ENCODE peak calls at places on chromosomes 16 and 17, in five cellular contexts. L is K562, P is GM12878, Y is HepG2, J is NT2/D1. I is an unnamed sample. For H3K36me3, the result is how much of the 10 kb centered on the place peaks cover.

GRCh38 chr17:29572691-29573557 is 4.4 kb downstream of the TP53I13 start:
- DNase-seq in L (peak), P (no peak), Y (no peak), J (no peak), I (no peak)

GRCh38 chr16:67872631-67873434 is at the start of gene EDC4:
- DNase-seq in L (peak), P (peak), Y (peak), J (no peak), I (peak)

GRCh38 chr17:48352630-48353029 is 77.4 kb downstream of the SKAP1 start:
- DNase-seq in L (no peak), P (no peak), Y (no peak), J (no peak), I (no peak)

GRCh38 chr17:72075995-72076677 is 44.7 kb upstream of the SOX9 start:
- DNase-seq in L (no peak), P (no peak), Y (peak), J (no peak), I (no peak)

GRCh38 chr16:74280448-74280847 is 16.2 kb upstream of the PSMD7 start:
- DNase-seq in L (no peak), P (no peak), Y (no peak), J (no peak), I (no peak)

GRCh38 chr17:41571561-41572434 is at the start of gene KRT9:
- DNase-seq in L (no peak), P (no peak), Y (no peak), J (no peak), I (no peak)

GRCh38 chr17:63405741-63406261 is 40.3 kb downstream of the CYB561 start:
- DNase-seq in L (peak), P (no peak), Y (peak), J (peak), I (peak)

GRCh38 chr17:45228985-45229517 is 7.4 kb downstream of the FMNL1 start:
- DNase-seq in L (peak), P (peak), Y (peak), J (no peak), I (no peak)

GRCh38 chr16:14309001-14309886 is 238.1 kb downstream of the MRTFB start:
- DNase-seq in L (no peak), P (no peak), Y (no peak), J (no peak), I (no peak)

GRCh38 chr17:59893617-59894100 is 738 bp downstream of the RPS6KB1 start:
- DNase-seq in L (peak), P (no peak), Y (peak), J (peak), I (no peak)

DNA sequence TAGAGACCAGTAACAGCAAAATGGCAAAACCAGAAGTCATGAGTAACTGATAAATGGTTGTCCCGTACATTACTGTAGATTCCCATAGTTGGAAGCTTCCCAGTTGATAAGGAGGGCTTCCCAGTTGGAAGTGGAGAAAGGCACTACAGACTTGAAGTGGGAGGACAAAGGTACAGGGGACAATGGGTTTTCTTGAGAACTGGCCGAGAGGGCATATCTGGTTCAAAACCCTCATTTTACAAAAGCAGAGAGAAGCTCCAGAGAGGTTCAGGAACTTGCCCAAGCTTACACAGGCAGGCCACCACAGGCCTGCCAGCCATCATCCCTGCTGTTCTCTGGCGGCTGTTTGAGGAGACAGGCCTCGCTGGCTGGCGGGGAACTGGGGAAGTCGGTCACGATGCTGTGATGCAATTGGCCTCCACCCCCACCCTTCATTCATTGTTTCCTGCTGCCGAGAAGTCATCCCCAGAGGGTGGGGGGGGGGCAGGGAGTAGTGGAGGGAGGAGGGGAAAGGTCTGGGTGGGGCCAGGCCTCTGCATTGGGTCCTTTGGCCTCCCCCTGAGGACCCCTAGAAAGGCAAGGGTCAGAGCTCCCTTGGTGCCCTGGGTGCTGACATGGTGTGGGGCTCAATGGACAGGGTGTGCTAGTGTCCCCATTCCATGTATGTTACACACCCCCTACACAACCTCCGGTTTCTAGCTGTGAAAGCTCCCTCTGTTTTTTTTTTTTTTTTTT is 3.0 kb downstream of the UBALD2 start:
- DNase-seq in L (peak), P (peak), Y (no peak), J (no peak), I (no peak)
- TF ChIP-seq ZNF274 in L (no peak), P (no peak), Y (no peak), J (no peak), I (no peak)

GRCh38 chr17:74990581-74991105 is 3.2 kb downstream of the CDR2L start:
- DNase-seq in L (no peak), P (no peak), Y (no peak), J (no peak), I (no peak)
- H3K36me3 ChIP-seq in L (under half), P (under half), Y (under half), J (under half), I (under half)

DNA sequence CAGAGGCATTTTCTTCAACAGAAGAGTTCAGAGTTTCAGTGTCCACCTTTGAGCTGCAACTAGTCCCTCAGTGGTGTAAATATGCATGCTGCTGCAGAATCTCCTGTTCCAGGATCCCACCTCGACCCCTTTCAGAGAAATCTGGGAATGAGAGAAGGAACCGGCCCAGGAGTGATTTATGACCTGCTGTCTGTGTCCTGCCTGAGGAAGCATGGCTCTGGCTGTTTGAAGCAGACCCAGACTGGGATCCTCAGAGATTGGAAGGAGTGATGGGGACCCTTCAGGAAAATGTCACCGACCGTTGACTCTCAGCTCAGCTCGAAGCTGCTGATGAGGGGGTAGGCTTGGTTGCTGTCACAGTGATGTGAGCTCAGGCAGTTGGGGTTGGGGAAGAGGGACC is 8.4 kb upstream of the MAF start:
- DNase-seq in L (no peak), P (no peak), Y (no peak), J (no peak), I (no peak)
- TF ChIP-seq ZNF274 in L (no peak), P (no peak), Y (no peak), J (no peak), I (no peak)

DNA sequence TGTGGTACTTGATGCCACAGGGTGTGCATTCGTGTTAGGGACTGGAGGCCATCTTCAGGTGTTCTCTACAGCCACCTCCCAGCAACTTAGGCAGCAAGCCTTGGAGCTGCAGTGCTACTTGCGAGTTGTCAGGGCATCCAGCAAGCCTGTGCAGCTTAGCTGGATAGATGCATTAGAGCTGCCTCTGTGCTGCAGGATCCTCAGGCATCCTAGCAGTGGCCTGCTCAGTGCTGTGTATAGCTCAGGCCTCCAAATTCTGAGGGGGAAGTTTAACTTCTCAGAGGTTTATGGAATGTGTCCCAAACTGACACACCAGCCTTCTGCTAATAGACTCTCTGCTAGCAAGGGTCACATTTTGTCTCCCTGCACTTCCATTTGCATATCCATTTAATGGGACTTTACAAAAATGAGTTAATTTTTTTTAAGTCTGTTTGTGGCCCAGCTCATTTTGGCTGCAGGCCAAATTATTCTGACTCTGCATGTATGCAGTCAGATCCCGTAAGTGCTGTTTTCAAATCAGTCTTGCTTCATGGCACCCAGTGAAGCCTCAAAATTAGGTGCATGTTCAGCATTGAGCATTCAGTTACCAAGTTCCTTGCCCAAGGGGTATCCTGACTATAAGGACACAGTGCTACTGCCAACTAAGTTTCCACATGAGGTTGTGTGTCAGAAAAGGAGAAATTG is 6.8 kb downstream of the GABARAPL2 start:
- DNase-seq in L (no peak), P (no peak), Y (no peak), J (no peak), I (no peak)
- H3K36me3 ChIP-seq in L (half or more), P (under half), Y (under half), J (half or more), I (under half)

DNA sequence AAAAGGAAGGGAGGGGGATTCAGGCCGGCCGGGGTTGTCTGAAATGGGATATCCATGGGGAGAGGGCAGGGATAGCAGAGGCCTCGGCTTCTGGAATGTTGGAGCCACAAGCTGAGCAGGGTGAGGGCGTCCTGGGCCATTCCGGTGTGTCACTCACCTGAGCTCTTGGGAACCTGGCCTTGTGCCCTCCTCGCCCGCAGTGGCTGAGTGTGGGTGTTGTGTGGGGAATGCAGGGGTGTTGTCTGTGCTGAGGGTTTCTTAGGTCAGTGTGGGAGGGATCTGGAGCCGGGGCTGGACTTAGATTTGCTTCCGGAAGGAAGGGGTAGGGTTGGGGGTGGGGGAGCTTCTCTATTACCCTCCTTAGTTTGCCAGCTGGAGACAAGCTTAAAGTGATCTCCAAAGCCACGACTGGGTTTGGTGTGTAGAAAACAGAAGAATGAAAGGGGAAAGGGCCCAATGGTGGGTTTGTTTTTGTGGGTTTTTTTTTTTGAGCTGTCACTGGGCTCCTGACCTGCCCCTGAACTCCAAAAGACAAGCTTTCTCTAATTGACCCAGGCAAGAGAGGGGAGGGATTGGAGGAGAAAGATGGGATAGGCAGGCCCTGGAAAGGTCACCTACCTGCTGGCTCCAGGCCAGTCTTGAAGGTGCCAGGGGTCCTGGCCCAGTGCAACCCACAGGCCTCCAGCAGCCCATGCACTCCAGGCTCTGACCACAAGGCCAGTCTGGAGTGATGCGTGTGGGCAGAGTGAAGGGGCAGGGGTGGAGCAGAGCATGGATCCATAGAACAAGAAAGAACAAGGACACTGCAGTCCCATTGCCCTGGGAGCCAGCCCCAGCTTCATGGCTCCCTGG is at the start of gene SULT1A2:
- DNase-seq in L (peak), P (no peak), Y (peak), J (no peak), I (peak)
- TF ChIP-seq ZNF274 in L (no peak), P (no peak), Y (no peak), J (no peak), I (no peak)

GRCh38 chr16:291539-291938 is 8.6 kb downstream of the PDIA2 start:
- DNase-seq in L (no peak), P (no peak), Y (no peak), J (no peak), I (no peak)
- H3K36me3 ChIP-seq in L (half or more), P (under half), Y (under half), J (half or more), I (under half)

GRCh38 chr16:86934581-86935322 is 356.4 kb downstream of the FOXL1 start:
- DNase-seq in L (no peak), P (no peak), Y (no peak), J (no peak), I (no peak)
- TF ChIP-seq ZNF274 in L (no peak), P (no peak), Y (no peak), J (no peak), I (no peak)

GRCh38 chr16:81385031-81385756 is 59.4 kb upstream of the CMIP start:
- DNase-seq in L (no peak), P (no peak), Y (no peak), J (no peak), I (no peak)

GRCh38 chr16:81392011-81392410 is 52.6 kb upstream of the CMIP start:
- DNase-seq in L (no peak), P (no peak), Y (no peak), J (no peak), I (no peak)

GRCh38 chr16:81384006-81384405 is 60.6 kb upstream of the CMIP start:
- DNase-seq in L (no peak), P (no peak), Y (no peak), J (peak), I (no peak)

DNA sequence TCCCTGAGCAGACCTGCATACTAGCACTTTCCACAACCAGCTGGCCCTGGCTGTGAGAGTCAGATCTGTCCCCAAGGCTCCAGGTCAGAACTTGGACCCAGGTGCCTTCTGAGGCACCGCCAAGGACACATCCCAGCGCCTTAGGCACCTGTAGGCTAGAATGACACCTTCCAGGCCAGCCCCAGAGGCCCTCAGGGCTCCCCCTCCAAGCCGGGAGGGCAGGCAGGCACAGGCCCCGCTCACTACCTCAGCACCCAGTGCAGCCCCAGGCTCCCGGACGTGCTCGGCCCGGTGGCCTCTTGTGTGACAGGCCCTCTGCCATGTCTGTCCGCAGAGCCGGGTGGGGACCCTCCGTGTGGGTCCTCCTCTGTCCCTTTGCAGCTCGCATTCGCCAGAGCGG is 56.3 kb upstream of the CMIP start:
- DNase-seq in L (no peak), P (no peak), Y (no peak), J (no peak), I (no peak)
- H3K36me3 ChIP-seq in L (under half), P (under half), Y (under half), J (half or more), I (under half)

GRCh38 chr17:13017623-13018462 is at the start of gene ELAC2:
- DNase-seq in L (peak), P (peak), Y (peak), J (peak), I (peak)
- TF ChIP-seq ZNF274 in L (no peak), P (no peak), Y (no peak), J (no peak), I (no peak)

GRCh38 chr16:57658878-57659674 is 9.0 kb upstream of the ADGRG3 start:
- DNase-seq in L (no peak), P (no peak), Y (no peak), J (no peak), I (no peak)

GRCh38 chr16:57653936-57654335 is 14.2 kb upstream of the ADGRG3 start:
- DNase-seq in L (no peak), P (no peak), Y (no peak), J (no peak), I (no peak)

GRCh38 chr16:57658130-57658877 is 9.8 kb upstream of the ADGRG3 start:
- DNase-seq in L (no peak), P (no peak), Y (no peak), J (no peak), I (no peak)

GRCh38 chr16:57656342-57656955 is 11.7 kb upstream of the ADGRG3 start:
- DNase-seq in L (no peak), P (no peak), Y (no peak), J (no peak), I (no peak)

DNA sequence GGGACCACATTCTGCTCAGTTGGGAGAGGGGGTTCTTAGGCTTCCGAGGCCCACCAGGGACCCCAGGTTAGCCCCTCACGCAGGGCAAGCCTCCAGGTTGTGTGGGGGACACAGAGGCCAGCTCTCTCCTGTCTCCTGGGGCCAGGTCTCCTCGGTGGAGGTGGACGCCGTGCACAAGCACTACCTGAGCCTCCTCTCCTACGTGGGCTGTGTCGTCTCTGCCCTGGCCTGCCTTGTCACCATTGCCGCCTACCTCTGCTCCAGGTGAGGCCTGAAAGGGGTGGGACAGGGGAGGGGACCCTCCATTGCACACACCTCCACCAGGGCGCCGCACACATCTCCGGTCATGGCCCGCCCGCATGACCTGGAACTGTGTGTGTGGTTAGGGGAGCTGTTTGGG is 10.9 kb upstream of the ADGRG3 start:
- DNase-seq in L (no peak), P (no peak), Y (no peak), J (no peak), I (no peak)
- H3K36me3 ChIP-seq in L (under half), P (under half), Y (under half), J (under half), I (under half)